ENCODE peak calls at places on chromosomes 11 and 22, in four cellular contexts. F is tibial nerve, R is GM12865, B is fibroblast of villous mesenchyme. O is an unnamed sample.

GRCh38 chr22:47322854-47323253 is 560.4 kb downstream of the TBC1D22A start:
- DNase-seq in R (no peak), B (no peak), F (no peak), O (no peak)

GRCh38 chr22:45083659-45084305 is 74.0 kb upstream of the PHF21B start:
- DNase-seq in B (peak), F (no peak), R (no peak), O (no peak)

GRCh38 chr11:79437274-79437980 is 3.4 kb downstream of the TENM4 start:
- DNase-seq in F (peak), B (peak), R (no peak), O (no peak)

GRCh38 chr22:47291565-47292495 is 529.4 kb downstream of the TBC1D22A start:
- DNase-seq in B (no peak), R (no peak), F (no peak), O (no peak)

GRCh38 chr22:39301108-39301507 is 18.3 kb downstream of the RPL3 start:
- DNase-seq in B (no peak), R (no peak), F (no peak), O (no peak)

GRCh38 chr11:6219359-6219758 is 14.0 kb downstream of the C11orf42 start:
- DNase-seq in F (no peak), R (no peak), B (peak), O (peak)

GRCh38 chr11:72683782-72684200 is 9.6 kb upstream of the PDE2A start:
- DNase-seq in B (no peak), R (peak), F (peak), O (no peak)

GRCh38 chr11:78189851-78190250 is 1.1 kb downstream of the USP35 start:
- DNase-seq in F (no peak), R (peak), B (no peak), O (no peak)

GRCh38 chr11:94557391-94557790 is 9.8 kb upstream of the PIWIL4 start:
- DNase-seq in B (no peak), R (no peak), F (no peak), O (no peak)

GRCh38 chr11:727281-727701 is 20.0 kb upstream of the TALDO1 start:
- DNase-seq in B (no peak), F (no peak), R (no peak), O (no peak)

GRCh38 chr11:46200537-46201281 is 76.8 kb upstream of the CREB3L1 start:
- DNase-seq in R (no peak), F (no peak), B (no peak), O (no peak)

DNA sequence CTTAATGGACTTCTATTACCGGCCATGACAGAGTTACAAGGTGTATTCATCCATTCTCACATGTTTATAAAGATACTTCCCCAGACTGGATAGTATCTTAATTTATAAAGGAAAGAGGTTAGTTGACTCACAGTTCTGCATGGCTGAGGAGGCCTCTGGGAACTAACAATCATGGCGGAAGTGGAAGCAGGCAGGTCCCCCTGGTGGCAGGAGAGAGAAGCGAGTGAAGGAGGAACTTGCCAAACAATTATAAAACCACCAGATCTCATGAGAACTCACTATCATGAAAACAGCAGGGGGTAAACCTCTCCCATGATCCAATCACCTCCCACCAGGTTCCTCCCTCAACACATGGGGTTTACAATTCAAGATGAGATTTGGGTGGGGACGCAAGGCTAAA is 170.0 kb upstream of the PDGFD start:
- DNase-seq in F (no peak), R (peak), B (no peak), O (no peak)
- TF ChIP-seq CTCF in F (no peak), R (peak), B (peak), O (peak)

GRCh38 chr22:38300197-38300945 is 16.9 kb downstream of the CSNK1E start:
- DNase-seq in F (no peak), B (no peak), R (no peak), O (no peak)
- H3K4me3 ChIP-seq in F (no peak), B (no peak), R (no peak), O (no peak)

GRCh38 chr11:15770798-15771414 is 585.4 kb downstream of the SOX6 start:
- DNase-seq in F (no peak), R (peak), B (peak), O (no peak)
- TF ChIP-seq CTCF in F (peak), R (peak), B (peak), O (peak)

GRCh38 chr11:102599642-102600261 is 25.4 kb downstream of the MMP20 start:
- DNase-seq in F (no peak), B (peak), R (peak), O (peak)
- H3K4me3 ChIP-seq in F (no peak), B (no peak), R (no peak), O (no peak)

GRCh38 chr11:131218542-131218941 is 151.9 kb upstream of the NTM start:
- DNase-seq in F (no peak), B (no peak), R (no peak), O (no peak)

GRCh38 chr11:131223198-131223975 is 147.0 kb upstream of the NTM start:
- DNase-seq in R (no peak), B (no peak), F (no peak), O (no peak)

GRCh38 chr11:131217313-131218297 is 152.8 kb upstream of the NTM start:
- DNase-seq in F (no peak), B (no peak), R (peak), O (no peak)
- TF ChIP-seq CTCF in F (no peak), B (peak), R (peak), O (peak)

GRCh38 chr11:67406420-67406968 is 2.6 kb downstream of the TBC1D10C start:
- DNase-seq in B (no peak), F (no peak), R (no peak), O (no peak)
- H3K4me3 ChIP-seq in B (no peak), F (no peak), R (no peak), O (no peak)

GRCh38 chr22:40894417-40894816 is 32.5 kb upstream of the DNAJB7 start:
- DNase-seq in R (no peak), B (no peak), F (no peak), O (no peak)

GRCh38 chr22:40904101-40904500 is 42.2 kb upstream of the DNAJB7 start:
- DNase-seq in F (no peak), B (no peak), R (no peak), O (no peak)

GRCh38 chr22:40898850-40899357 is 37.0 kb upstream of the DNAJB7 start:
- DNase-seq in R (peak), B (peak), F (no peak), O (no peak)
- TF ChIP-seq CTCF in R (peak), B (peak), F (peak), O (peak)